ENCODE peak calls at places on chromosomes 7 and 10, in nine cellular contexts. E is A549; F is CD8-positive, alpha-beta memory T cell; K is heart right ventricle; A is fibroblast of lung; J is HCT116; W is transverse colon; D is GM23248; L is tibial nerve. P is an unnamed sample.

GRCh38 chr7:63067897-63068585 is 930.6 kb upstream of the ZNF722 start:
- DNase-seq in D (no peak), E (no peak), F (no peak), L (no peak), A (no peak), J (no peak), K (no peak), W (no peak), P (peak; percentile 69)

GRCh38 chr10:81179805-81180452 is 642.2 kb downstream of the SH2D4B start:
- DNase-seq in A (no peak), L (no peak), F (no peak), W (peak; percentile 10), J (no peak), K (no peak), D (no peak), E (peak; percentile 36), P (no peak)

GRCh38 chr10:110872145-110872983 is 636 bp downstream of the PDCD4 start:
- DNase-seq in W (peak; percentile 75), D (peak; percentile 89), F (peak; percentile 77), A (peak; percentile 93), E (peak; percentile 88), J (no peak), L (peak; percentile 78), K (peak; percentile 72), P (peak; percentile 72)

GRCh38 chr10:14625210-14625621 is 149.5 kb downstream of the FAM107B start:
- DNase-seq in A (no peak), W (no peak), F (no peak), K (no peak), D (peak; percentile 2), E (no peak), L (no peak), J (no peak), P (no peak)

GRCh38 chr7:74579800-74580685 is 77.5 kb upstream of the GTF2I start:
- DNase-seq in A (peak; percentile 60), K (no peak), D (peak; percentile 68), L (no peak), J (no peak), W (peak; percentile 85), E (peak; percentile 89), F (no peak), P (peak; percentile 63)

GRCh38 chr10:86813101-86813500 is 56.7 kb downstream of the BMPR1A start:
- DNase-seq in E (no peak), K (no peak), F (no peak), L (no peak), J (no peak), W (no peak), A (no peak), D (peak; percentile 50), P (no peak)

GRCh38 chr7:14158111-14158510 is 168.6 kb upstream of the ETV1 start:
- DNase-seq in K (no peak), J (no peak), L (no peak), W (no peak), A (no peak), E (no peak), D (no peak), F (no peak), P (no peak)

GRCh38 chr7:83751217-83751616 is 102.3 kb upstream of the SEMA3E start:
- DNase-seq in A (peak; percentile 45), J (no peak), D (peak; percentile 4), F (no peak), W (no peak), K (no peak), E (no peak), L (no peak), P (no peak)

GRCh38 chr10:15461353-15462108 is 90.4 kb upstream of the FAM171A1 start:
- DNase-seq in E (peak; percentile 73), D (peak; percentile 94), L (peak; percentile 45), F (no peak), W (peak; percentile 18), K (peak; percentile 16), J (peak; percentile 22), A (peak; percentile 68), P (peak; percentile 62)

GRCh38 chr10:93199221-93199681 is 125.6 kb downstream of the CYP26A1 start:
- DNase-seq in K (peak; percentile 70), D (peak; percentile 63), L (peak; percentile 77), W (peak; percentile 74), A (peak; percentile 54), E (peak; percentile 58), F (no peak), J (no peak), P (peak; percentile 81)

GRCh38 chr7:91286432-91286831 is 22.2 kb downstream of the FZD1 start:
- DNase-seq in E (no peak), F (no peak), W (no peak), J (no peak), L (no peak), K (no peak), D (no peak), A (no peak), P (no peak)

GRCh38 chr10:7563368-7563767 is 103.4 kb downstream of the ITIH5 start:
- DNase-seq in J (no peak), F (no peak), D (peak; percentile 26), E (no peak), W (peak; percentile 30), K (peak; percentile 69), L (peak; percentile 30), A (peak; percentile 68), P (peak; percentile 78)

GRCh38 chr10:101297901-101298451 is 56.0 kb upstream of the BTRC start:
- DNase-seq in W (peak; percentile 66), J (peak; percentile 64), F (peak; percentile 68), L (peak; percentile 52), K (peak; percentile 43), D (peak; percentile 67), A (peak; percentile 49), E (peak; percentile 74), P (peak; percentile 57)

GRCh38 chr10:96413151-96413787 is 54.5 kb upstream of the OPALIN start:
- DNase-seq in E (no peak), A (no peak), F (no peak), K (peak; percentile 26), W (no peak), L (no peak), D (no peak), J (no peak), P (peak; percentile 59)

GRCh38 chr10:46523881-46524470 is 32.5 kb downstream of the GPRIN2 start:
- DNase-seq in J (peak; percentile 35), A (peak; percentile 78), W (peak; percentile 18), F (no peak), K (no peak), L (no peak), D (peak; percentile 98), E (peak; percentile 98), P (peak; percentile 58)

GRCh38 chr7:128404826-128405344 is 4.9 kb downstream of the IMPDH1 start:
- DNase-seq in F (no peak), K (no peak), W (no peak), E (no peak), D (peak; percentile 64), A (peak; percentile 11), L (no peak), J (no peak), P (no peak)

GRCh38 chr7:123216825-123217224 is 17.1 kb upstream of the SLC13A1 start:
- DNase-seq in L (no peak), J (no peak), K (no peak), F (no peak), W (no peak), E (no peak), A (no peak), D (no peak), P (no peak)
- H3K27ac ChIP-seq in L (no peak overlapping the region), J (no peak overlapping the region), K (no peak overlapping the region), F (no peak overlapping the region), W (no peak overlapping the region), E (no peak overlapping the region), A (no peak overlapping the region), D (no peak overlapping the region), P (no peak overlapping the region)

GRCh38 chr7:2652736-2653060 is 20.9 kb downstream of the TTYH3 start:
- DNase-seq in E (no peak), F (no peak), L (no peak), A (no peak), K (no peak), D (no peak), W (no peak), J (no peak), P (peak; percentile 10)
- H3K4me3 ChIP-seq in E (no peak overlapping the region), F (no peak overlapping the region), L (no peak overlapping the region), A (no peak overlapping the region), K (no peak overlapping the region), D (no peak overlapping the region), W (no peak overlapping the region), J (no peak overlapping the region), P (no peak overlapping the region)

GRCh38 chr10:17041626-17042520 is 87.7 kb downstream of the CUBN start:
- DNase-seq in L (no peak), A (no peak), J (no peak), F (no peak), E (no peak), D (no peak), W (no peak), K (no peak), P (no peak)

GRCh38 chr10:17033529-17034250 is 95.9 kb downstream of the CUBN start:
- DNase-seq in K (no peak), D (peak; percentile 29), F (no peak), L (no peak), W (no peak), E (no peak), J (no peak), A (peak; percentile 59), P (no peak)

GRCh38 chr10:17043586-17043985 is 86.0 kb downstream of the CUBN start:
- DNase-seq in L (no peak), A (no peak), W (no peak), J (no peak), D (no peak), E (no peak), F (no peak), K (no peak), P (no peak)

GRCh38 chr10:17035446-17035845 is 94.2 kb downstream of the CUBN start:
- DNase-seq in W (no peak), K (no peak), J (no peak), E (no peak), D (no peak), F (no peak), L (no peak), A (no peak), P (no peak)

GRCh38 chr10:17038627-17039026 is 91.0 kb downstream of the CUBN start:
- DNase-seq in J (no peak), A (peak; percentile 83), K (peak; percentile 61), D (peak; percentile 87), L (peak; percentile 84), E (no peak), F (no peak), W (peak; percentile 36), P (peak; percentile 77)
- H3K27ac ChIP-seq in J (no peak overlapping the region), A (peak overlapping the region; percentile 23), K (peak overlapping the region; percentile 56), D (peak overlapping the region; percentile 77), L (peak overlapping the region; percentile 83), E (no peak overlapping the region), F (no peak overlapping the region), W (peak overlapping the region; percentile 63), P (peak overlapping the region; percentile 98)

DNA sequence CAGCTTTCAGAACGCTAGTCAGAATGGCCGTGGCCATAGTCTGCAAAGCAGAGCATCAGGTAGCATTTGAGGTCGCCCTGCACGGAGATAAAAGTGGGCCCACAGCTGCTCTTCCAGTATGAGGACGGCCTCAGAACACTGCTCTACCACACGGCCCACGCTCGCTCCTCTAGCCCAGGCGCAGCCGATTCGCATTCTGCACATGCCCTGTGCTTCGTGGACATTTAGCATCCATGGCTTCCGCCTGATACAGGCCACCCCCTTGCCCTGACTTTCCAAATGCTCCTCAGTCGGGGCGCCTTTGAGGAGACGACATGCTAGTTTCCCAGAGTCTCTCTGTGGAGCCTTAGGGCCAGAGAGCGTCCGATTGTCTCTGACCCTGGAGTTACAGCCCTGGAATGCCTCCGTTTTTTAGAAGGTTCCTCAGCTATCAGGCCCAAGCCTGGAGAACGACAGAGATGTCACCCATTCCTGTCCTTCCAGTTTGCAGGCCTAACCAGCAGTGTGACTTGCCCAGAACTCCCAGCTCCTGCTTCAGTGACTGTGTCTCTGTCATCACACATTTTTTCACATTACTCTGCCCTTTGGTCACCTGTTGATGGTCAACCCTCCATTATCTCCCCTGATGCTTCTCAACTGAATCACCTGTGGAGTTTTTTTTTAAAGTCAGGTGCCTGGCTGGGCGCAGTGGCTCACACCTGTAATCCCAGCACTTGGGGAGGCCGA is 14.3 kb downstream of the STRA8 start:
- DNase-seq in J (no peak), L (no peak), A (no peak), K (no peak), F (no peak), D (no peak), E (no peak), W (no peak), P (no peak)
- H3K4me3 ChIP-seq in J (no peak overlapping the region), L (no peak overlapping the region), A (no peak overlapping the region), K (no peak overlapping the region), F (no peak overlapping the region), D (no peak overlapping the region), E (no peak overlapping the region), W (no peak overlapping the region), P (no peak overlapping the region)